ENCODE peak calls at places on chromosomes 16 and 17, in nine cellular contexts. T is fibroblast of lung; H is colonic mucosa; Z is CD4-positive, alpha-beta memory T cell; B is IMR-90; S is K562; K is heart right ventricle; O is brain microvascular endothelial cell; I is endodermal cell. Y is an unnamed sample.

GRCh38 chr16:50762241-50762640 is 20.4 kb downstream of the CYLD start:
- DNase-seq in I (no peak), S (no peak), O (no peak), T (peak), Z (no peak), H (no peak), K (no peak), B (peak), Y (no peak)

GRCh38 chr16:86529160-86529559 is 18.8 kb downstream of the FOXF1 start:
- DNase-seq in K (no peak), H (no peak), T (peak), Z (no peak), O (no peak), S (no peak), I (no peak), B (peak), Y (no peak)

GRCh38 chr17:14196337-14196997 is 40.2 kb downstream of the CDRT15 start:
- DNase-seq in T (no peak), I (peak), H (no peak), K (no peak), Z (no peak), B (no peak), O (no peak), S (no peak), Y (no peak)

GRCh38 chr16:11691235-11691634 is 23.0 kb downstream of the SNN start:
- DNase-seq in B (no peak), I (no peak), O (no peak), T (no peak), Z (no peak), K (no peak), S (no peak), H (no peak), Y (no peak)

GRCh38 chr17:61002316-61002736 is 324.7 kb downstream of the BCAS3 start:
- DNase-seq in S (peak), T (peak), B (peak), Z (peak), O (peak), K (no peak), H (no peak), I (no peak), Y (peak)

GRCh38 chr16:77637939-77638338 is 84.4 kb upstream of the NUDT7 start:
- DNase-seq in I (no peak), T (peak), S (no peak), H (no peak), O (no peak), K (no peak), B (no peak), Z (no peak), Y (no peak)

GRCh38 chr17:2592974-2593845 is at the start of gene PAFAH1B1:
- DNase-seq in B (peak), K (peak), S (peak), H (peak), Z (peak), I (peak), T (peak), O (peak), Y (peak)

GRCh38 chr16:87416826-87417471 is 24.8 kb downstream of the MAP1LC3B start:
- DNase-seq in H (peak), I (no peak), O (peak), Z (no peak), B (peak), T (peak), K (no peak), S (no peak), Y (peak)

GRCh38 chr16:63614421-63614820 is 1507.4 kb downstream of the CDH11 start:
- DNase-seq in K (no peak), B (no peak), T (peak), O (peak), I (no peak), Z (no peak), S (no peak), H (no peak), Y (peak)

GRCh38 chr17:3695129-3695722 is 729 bp downstream of the P2RX5 start:
- DNase-seq in B (no peak), K (peak), T (no peak), S (no peak), Z (no peak), O (no peak), H (no peak), I (peak), Y (no peak)

GRCh38 chr17:31433091-31433790 is 41.8 kb downstream of the RAB11FIP4 start:
- DNase-seq in S (no peak), K (no peak), I (no peak), B (no peak), T (no peak), H (no peak), Z (peak), O (no peak), Y (no peak)

GRCh38 chr16:3283525-3284447 is 495 bp downstream of the ZNF263 start:
- DNase-seq in O (no peak), I (peak), T (peak), K (no peak), Z (no peak), S (no peak), B (no peak), H (no peak), Y (peak)

GRCh38 chr16:84518804-84519341 is 14.4 kb upstream of the MEAK7 start:
- DNase-seq in I (no peak), Z (peak), K (no peak), H (peak), T (no peak), B (no peak), O (no peak), S (no peak), Y (no peak)

GRCh38 chr16:53058882-53059281 is 4.1 kb downstream of the CHD9 start:
- DNase-seq in S (no peak), Z (no peak), T (no peak), O (no peak), K (no peak), I (no peak), H (no peak), B (no peak), Y (no peak)

GRCh38 chr17:68719431-68719830 is 118.3 kb upstream of the FAM20A start:
- DNase-seq in Z (no peak), T (no peak), K (no peak), O (no peak), I (no peak), H (no peak), S (no peak), B (no peak), Y (no peak)

GRCh38 chr17:49055181-49055927 is 58.2 kb downstream of the IGF2BP1 start:
- DNase-seq in S (no peak), H (no peak), O (no peak), T (no peak), K (no peak), Z (no peak), B (no peak), I (peak), Y (no peak)

GRCh38 chr17:44222112-44222869 is 2.8 kb upstream of the UBTF start:
- DNase-seq in H (peak), O (peak), I (peak), T (peak), S (peak), K (peak), Z (no peak), B (peak), Y (peak)
- H3K4me3 ChIP-seq in H (peak), O (peak), I (peak), T (peak), S (no peak), K (peak), Z (peak), B (peak), Y (peak)

DNA sequence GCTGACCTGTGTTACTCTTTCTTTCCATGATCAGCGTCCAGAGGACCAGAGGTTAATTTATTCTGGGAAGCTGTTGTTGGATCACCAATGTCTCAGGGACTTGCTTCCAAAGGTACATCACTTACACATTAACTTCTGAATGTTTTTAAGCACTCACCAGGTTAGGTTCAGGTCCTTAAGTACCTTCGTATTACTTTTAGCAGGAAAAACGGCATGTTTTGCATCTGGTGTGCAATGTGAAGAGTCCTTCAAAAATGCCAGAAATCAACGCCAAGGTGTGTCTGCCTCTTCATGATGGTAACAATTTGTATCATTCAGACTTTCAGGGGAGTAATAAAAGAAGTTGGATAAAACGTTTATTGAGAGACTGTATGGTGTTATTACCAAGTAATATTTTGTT is 3.3 kb downstream of the HERPUD1 start:
- DNase-seq in B (no peak), Z (no peak), O (no peak), S (no peak), T (no peak), H (no peak), K (no peak), I (no peak), Y (no peak)
- H3K4me3 ChIP-seq in B (no peak), Z (no peak), O (peak), S (no peak), T (peak), H (no peak), K (peak), I (peak), Y (peak)

DNA sequence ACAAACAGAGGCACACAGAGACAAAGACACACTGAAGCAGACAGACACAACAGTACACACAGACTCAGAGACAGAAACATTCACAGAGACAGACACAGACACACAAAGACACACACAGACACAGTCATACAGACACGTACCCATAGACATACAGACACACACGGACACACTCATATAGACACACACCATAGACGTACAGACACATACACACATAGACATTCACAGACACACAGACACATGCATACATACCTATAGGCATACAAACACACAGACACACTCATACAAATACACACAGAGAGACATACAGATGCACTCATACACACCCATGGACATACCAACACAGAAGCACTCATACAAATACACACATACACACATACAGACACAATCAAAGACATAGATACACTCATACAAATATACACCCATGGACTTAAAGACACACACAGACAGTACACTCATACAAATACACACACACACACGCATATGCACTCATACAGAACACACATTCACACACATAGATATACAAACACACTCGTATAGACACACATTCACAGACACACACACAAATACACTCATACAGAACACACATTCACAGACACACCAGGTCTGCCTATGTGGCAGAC is 19.9 kb upstream of the MRTFB start:
- DNase-seq in T (no peak), O (no peak), K (no peak), S (no peak), Z (no peak), H (no peak), B (no peak), I (no peak), Y (no peak)
- H3K4me3 ChIP-seq in T (no peak), O (no peak), K (no peak), S (no peak), Z (no peak), H (no peak), B (no peak), I (peak), Y (no peak)

DNA sequence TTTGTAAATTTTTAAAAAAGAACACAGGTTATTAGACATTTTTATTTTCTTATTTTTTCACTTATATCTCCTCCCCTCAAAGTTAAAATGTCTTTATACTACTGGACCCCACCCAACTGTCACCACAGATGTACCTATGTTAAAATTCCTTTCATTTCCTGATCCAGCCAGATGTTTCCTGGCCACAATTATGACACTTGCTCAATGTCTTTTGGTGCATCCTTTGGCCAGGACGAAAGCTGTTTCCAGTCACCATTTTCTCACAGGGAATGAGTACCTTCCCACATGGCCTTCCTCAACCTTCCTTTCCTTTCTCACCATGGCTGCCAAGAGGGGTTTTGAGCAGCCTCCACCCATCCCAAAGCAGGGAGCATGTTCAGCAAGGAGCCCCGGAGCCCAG is 365.7 kb upstream of the MAF start:
- DNase-seq in B (no peak), O (no peak), S (no peak), K (no peak), T (no peak), H (no peak), I (no peak), Z (no peak), Y (no peak)
- H3K4me3 ChIP-seq in B (no peak), O (no peak), S (no peak), K (no peak), T (no peak), H (no peak), I (no peak), Z (no peak), Y (no peak)

GRCh38 chr17:73363788-73364522 is 52.2 kb upstream of the CDC42EP4 start:
- DNase-seq in H (no peak), T (no peak), K (no peak), Z (no peak), I (peak), B (no peak), S (no peak), O (no peak), Y (no peak)

GRCh38 chr17:73365203-73365933 is 53.6 kb upstream of the CDC42EP4 start:
- DNase-seq in B (no peak), S (no peak), Z (no peak), T (no peak), H (no peak), O (no peak), I (peak), K (peak), Y (no peak)

GRCh38 chr17:73368085-73368631 is 56.4 kb upstream of the CDC42EP4 start:
- DNase-seq in Z (no peak), O (no peak), I (no peak), B (no peak), S (no peak), T (no peak), H (no peak), K (no peak), Y (no peak)

GRCh38 chr17:73369126-73369525 is 57.3 kb upstream of the CDC42EP4 start:
- DNase-seq in S (no peak), O (no peak), Z (no peak), B (no peak), K (no peak), I (no peak), T (no peak), H (no peak), Y (no peak)

GRCh38 chr17:73365934-73366623 is 54.3 kb upstream of the CDC42EP4 start:
- DNase-seq in S (no peak), K (peak), B (no peak), Z (no peak), H (no peak), I (peak), T (no peak), O (no peak), Y (peak)
- H3K4me3 ChIP-seq in S (no peak), K (peak), B (no peak), Z (no peak), H (no peak), I (no peak), T (no peak), O (no peak), Y (no peak)

DNA sequence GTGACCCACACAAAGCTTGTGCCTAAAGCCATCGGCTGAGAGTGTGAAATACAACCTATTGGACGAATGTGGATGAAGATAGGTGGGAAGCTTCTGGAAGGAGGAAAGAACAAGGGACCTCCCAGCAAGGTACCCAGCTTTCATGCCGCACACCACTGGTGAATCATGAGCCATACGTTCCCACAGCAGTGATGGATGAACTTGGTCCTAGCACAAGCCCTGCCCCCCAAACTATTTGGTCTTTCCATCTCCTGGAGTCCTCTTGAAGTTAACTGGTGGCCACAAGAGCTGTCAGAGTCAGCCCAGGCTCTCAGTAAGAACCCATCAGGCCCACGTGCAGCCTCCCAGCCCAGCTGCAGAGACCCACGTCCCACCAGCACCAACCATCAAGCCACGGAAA is 102.8 kb downstream of the ZFHX3 start:
- DNase-seq in O (no peak), H (no peak), T (peak), B (no peak), I (no peak), S (no peak), Z (no peak), K (no peak), Y (no peak)
- H3K4me3 ChIP-seq in O (no peak), H (no peak), T (no peak), B (no peak), I (no peak), S (no peak), Z (no peak), K (no peak), Y (no peak)